ENCODE peak calls at places on chromosomes 6 and 20, in seven cellular contexts. X is heart left ventricle, E is HL-60, Q is dorsolateral prefrontal cortex, D is NB4, G is pancreas, W is endodermal cell. O is an unnamed sample.

GRCh38 chr20:3380228-3381070 is 27.0 kb downstream of the DNAAF9 start:
- DNase-seq in X (no peak), E (no peak), Q (peak), D (no peak), G (no peak), W (no peak), O (no peak)

GRCh38 chr6:130009148-130009547 is 9.2 kb upstream of the L3MBTL3 start:
- DNase-seq in X (no peak), E (no peak), Q (no peak), D (no peak), G (no peak), W (no peak), O (no peak)

GRCh38 chr6:48835421-48835958 is 627.6 kb downstream of the MMUT start:
- DNase-seq in X (no peak), E (no peak), Q (no peak), D (peak), G (no peak), W (no peak), O (no peak)

GRCh38 chr6:72206606-72207005 is 320.3 kb downstream of the RIMS1 start:
- DNase-seq in X (no peak), E (no peak), Q (no peak), D (no peak), G (no peak), W (peak), O (no peak)

GRCh38 chr6:72930733-72931132 is 294.6 kb downstream of the KHDC1L start:
- DNase-seq in X (no peak), E (no peak), Q (no peak), D (no peak), G (no peak), W (no peak), O (no peak)

GRCh38 chr6:34791842-34792604 is at the start of gene BLTP3A:
- DNase-seq in X (peak), E (peak), Q (peak), D (peak), G (peak), W (peak), O (peak)

GRCh38 chr6:21914121-21914973 is 320.8 kb downstream of the SOX4 start:
- DNase-seq in X (peak), E (no peak), Q (no peak), D (no peak), G (peak), W (no peak), O (no peak)

GRCh38 chr6:113565306-113565705 is 291.8 kb upstream of the MARCKS start:
- DNase-seq in X (no peak), E (no peak), Q (no peak), D (no peak), G (no peak), W (no peak), O (no peak)

GRCh38 chr6:11212625-11213024 is 19.8 kb downstream of the NEDD9 start:
- DNase-seq in X (no peak), E (no peak), Q (no peak), D (peak), G (no peak), W (no peak), O (no peak)

GRCh38 chr6:170597278-170597677 is 12.8 kb upstream of the PDCD2 start:
- DNase-seq in X (no peak), E (no peak), Q (no peak), D (no peak), G (no peak), W (no peak), O (no peak)

GRCh38 chr6:151370509-151371078 is 20.8 kb downstream of the ZBTB2 start:
- DNase-seq in X (no peak), E (no peak), Q (no peak), D (no peak), G (no peak), W (peak), O (no peak)

GRCh38 chr20:40563296-40563950 is 125.6 kb downstream of the MAFB start:
- DNase-seq in X (no peak), E (no peak), Q (no peak), D (no peak), G (no peak), W (no peak), O (no peak)

GRCh38 chr20:5606347-5606746 is 143.9 kb upstream of the SHLD1 start:
- DNase-seq in X (no peak), E (no peak), Q (no peak), D (no peak), G (no peak), W (no peak), O (no peak)
- H3K4me3 ChIP-seq in X (no peak), E (no peak), Q (no peak), D (peak), G (no peak), W (no peak), O (peak)

DNA sequence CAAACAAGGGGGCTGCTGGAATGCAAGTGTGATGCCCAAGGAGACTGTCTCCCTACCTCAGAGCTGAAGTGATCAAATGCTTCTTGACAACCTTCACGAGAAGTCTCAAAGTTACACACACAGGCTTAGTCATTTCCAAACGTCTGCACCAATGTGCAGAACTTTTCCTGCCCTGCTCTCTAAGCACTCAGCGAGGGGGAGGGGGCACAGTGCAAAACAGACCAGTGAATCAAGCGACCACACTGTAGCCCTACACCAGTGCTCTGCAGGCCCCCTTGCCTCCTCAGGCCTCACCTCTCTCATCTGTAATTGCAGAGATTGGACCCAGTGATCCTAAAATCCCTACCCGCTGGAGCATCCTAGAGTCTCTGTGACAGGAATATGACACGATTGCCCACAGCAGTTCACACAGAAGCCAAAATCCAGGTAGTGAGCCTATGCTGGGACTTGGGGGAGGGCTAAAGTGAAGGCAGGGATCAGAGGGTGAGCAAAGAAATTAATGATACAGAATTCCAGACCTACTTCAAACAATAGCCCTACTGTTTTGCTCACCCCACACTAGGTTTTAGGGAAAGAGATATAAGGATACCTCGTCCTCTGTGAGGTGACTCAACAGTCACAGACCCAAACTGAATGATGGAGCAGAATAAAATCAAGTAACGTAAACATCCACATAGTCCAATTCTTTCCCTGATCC is 56.4 kb downstream of the ATXN1 start:
- DNase-seq in X (no peak), E (no peak), Q (no peak), D (peak), G (no peak), W (no peak), O (no peak)
- H3K4me3 ChIP-seq in X (peak), E (no peak), Q (peak), D (no peak), G (no peak), W (no peak), O (no peak)

GRCh38 chr6:109450801-109451200 is 4.8 kb downstream of the MICAL1 start:
- DNase-seq in X (no peak), E (no peak), Q (no peak), D (no peak), G (no peak), W (no peak), O (no peak)
- H3K4me3 ChIP-seq in X (no peak), E (no peak), Q (no peak), D (no peak), G (no peak), W (no peak), O (no peak)

GRCh38 chr6:131658287-131658686 is 21.2 kb downstream of the ENPP3 start:
- DNase-seq in X (no peak), E (no peak), Q (no peak), D (no peak), G (no peak), W (no peak), O (no peak)

GRCh38 chr6:131660195-131660594 is 23.1 kb downstream of the ENPP3 start:
- DNase-seq in X (no peak), E (peak), Q (no peak), D (peak), G (no peak), W (no peak), O (no peak)

DNA sequence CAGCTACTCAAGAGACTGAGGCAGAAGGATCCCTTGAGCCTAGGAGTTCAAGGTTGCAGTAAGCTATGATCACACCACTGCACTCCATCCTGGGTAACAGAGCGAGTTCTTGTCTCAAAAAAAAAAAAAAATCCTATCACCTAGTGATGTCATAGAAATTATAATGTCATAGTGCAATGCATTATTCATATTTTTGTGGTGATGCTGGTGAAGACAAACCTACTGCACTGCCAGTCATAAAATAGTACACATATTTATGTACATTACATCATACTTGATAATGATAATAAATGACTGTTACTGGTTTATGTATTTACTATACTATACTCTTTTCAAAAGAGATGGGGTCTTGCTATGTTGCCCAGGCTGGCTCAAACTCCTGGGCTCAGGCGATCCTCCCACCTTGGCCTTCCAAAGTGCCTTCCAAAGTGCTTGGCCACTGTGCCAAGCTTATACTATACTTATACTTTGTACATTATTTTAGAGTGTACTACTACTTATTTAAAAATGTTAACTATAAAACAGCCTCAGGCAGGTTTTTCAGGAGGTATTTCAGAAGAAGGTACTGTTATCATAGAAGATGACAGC is 26.6 kb downstream of the ENPP3 start:
- DNase-seq in X (no peak), E (no peak), Q (no peak), D (no peak), G (no peak), W (no peak), O (no peak)
- H3K4me3 ChIP-seq in X (no peak), E (no peak), Q (no peak), D (no peak), G (no peak), W (no peak), O (no peak)

GRCh38 chr6:92047152-92047551 is 1372.2 kb downstream of the EPHA7 start:
- DNase-seq in X (no peak), E (no peak), Q (no peak), D (no peak), G (no peak), W (no peak), O (no peak)
- H3K4me3 ChIP-seq in X (no peak), E (no peak), Q (no peak), D (no peak), G (no peak), W (no peak), O (no peak)

GRCh38 chr20:36575066-36575743 is 1.8 kb downstream of the TGIF2 start:
- DNase-seq in X (peak), E (no peak), Q (no peak), D (peak), G (peak), W (peak), O (peak)
- H3K4me3 ChIP-seq in X (peak), E (peak), Q (peak), D (peak), G (peak), W (peak), O (peak)

GRCh38 chr20:56628873-56629463 is at the start of gene TFAP2C:
- DNase-seq in X (peak), E (no peak), Q (no peak), D (peak), G (peak), W (peak), O (no peak)
- H3K4me3 ChIP-seq in X (peak), E (no peak), Q (peak), D (peak), G (peak), W (peak), O (no peak)

O was measured in OCI-LY7.